ENCODE peak calls at places on chromosomes 11 and 22, in six cellular contexts. P is testis, S is Peyer's patch, N is tibial nerve, Z is breast epithelium, X is sigmoid colon. U is an unnamed sample.

GRCh38 chr11:10414659-10415058 is 40.4 kb upstream of the AMPD3 start:
- DNase-seq in P (peak; percentile 35), S (no peak), N (peak; percentile 26), Z (no peak), X (peak; percentile 80), U (peak; percentile 10)

GRCh38 chr11:72007089-72007476 is 8.4 kb downstream of the IL18BP start:
- DNase-seq in P (no peak), S (no peak), N (no peak), Z (no peak), X (peak; percentile 59), U (no peak)

GRCh38 chr11:95156916-95157568 is 67.4 kb downstream of the ENDOD1 start:
- DNase-seq in P (peak; percentile 68), S (no peak), N (no peak), Z (peak; percentile 72), X (peak; percentile 84), U (no peak)

GRCh38 chr22:49009359-49010063 is 818.2 kb downstream of the BRD1 start:
- DNase-seq in P (peak; percentile 3), S (no peak), N (no peak), Z (no peak), X (no peak), U (no peak)

GRCh38 chr11:61429346-61429690 is 457 bp downstream of the CPSF7 start:
- DNase-seq in P (peak; percentile 81), S (no peak), N (peak; percentile 28), Z (peak; percentile 32), X (peak; percentile 75), U (peak; percentile 87)

GRCh38 chr11:126332221-126332711 is 23.2 kb upstream of the ST3GAL4 start:
- DNase-seq in P (peak; percentile 86), S (peak; percentile 50), N (peak; percentile 58), Z (no peak), X (no peak), U (peak; percentile 82)

GRCh38 chr22:27086728-27087450 is 429.5 kb downstream of the MIAT start:
- DNase-seq in P (no peak), S (no peak), N (no peak), Z (no peak), X (no peak), U (no peak)

GRCh38 chr22:37931893-37932389 is 21.5 kb downstream of the C22orf23 start:
- DNase-seq in P (peak; percentile 75), S (no peak), N (no peak), Z (no peak), X (no peak), U (peak; percentile 32)

GRCh38 chr11:83092488-83093384 is 21.0 kb upstream of the RAB30 start:
- DNase-seq in P (no peak), S (peak; percentile 76), N (no peak), Z (peak; percentile 49), X (no peak), U (peak; percentile 59)

GRCh38 chr11:76637491-76638266 is 32.9 kb downstream of the LRRC32 start:
- DNase-seq in P (no peak), S (peak; percentile 52), N (peak; percentile 53), Z (no peak), X (peak; percentile 74), U (no peak)

GRCh38 chr22:46013460-46014416 is 36.8 kb upstream of the WNT7B start:
- DNase-seq in P (peak; percentile 94), S (peak; percentile 96), N (peak; percentile 91), Z (peak; percentile 91), X (peak; percentile 98), U (peak; percentile 83)
- TF ChIP-seq POLR2A in P (peak; percentile 12), S (peak; percentile 72), N (peak; percentile 49), Z (peak; percentile 12), X (peak; percentile 71), U (peak; percentile 70)

GRCh38 chr11:73375830-73376167 is 400 bp upstream of the RELT start:
- DNase-seq in P (no peak), S (no peak), N (no peak), Z (no peak), X (no peak), U (no peak)

GRCh38 chr11:73376168-73376802 is at the start of gene RELT:
- DNase-seq in P (peak; percentile 87), S (peak; percentile 94), N (peak; percentile 63), Z (peak; percentile 73), X (peak; percentile 93), U (peak; percentile 97)

GRCh38 chr11:73374130-73374529 is 2.1 kb upstream of the RELT start:
- DNase-seq in P (no peak), S (no peak), N (no peak), Z (no peak), X (no peak), U (no peak)

GRCh38 chr11:73379189-73379880 is 3.1 kb downstream of the RELT start:
- DNase-seq in P (no peak), S (no peak), N (no peak), Z (peak; percentile 72), X (no peak), U (peak; percentile 65)

DNA sequence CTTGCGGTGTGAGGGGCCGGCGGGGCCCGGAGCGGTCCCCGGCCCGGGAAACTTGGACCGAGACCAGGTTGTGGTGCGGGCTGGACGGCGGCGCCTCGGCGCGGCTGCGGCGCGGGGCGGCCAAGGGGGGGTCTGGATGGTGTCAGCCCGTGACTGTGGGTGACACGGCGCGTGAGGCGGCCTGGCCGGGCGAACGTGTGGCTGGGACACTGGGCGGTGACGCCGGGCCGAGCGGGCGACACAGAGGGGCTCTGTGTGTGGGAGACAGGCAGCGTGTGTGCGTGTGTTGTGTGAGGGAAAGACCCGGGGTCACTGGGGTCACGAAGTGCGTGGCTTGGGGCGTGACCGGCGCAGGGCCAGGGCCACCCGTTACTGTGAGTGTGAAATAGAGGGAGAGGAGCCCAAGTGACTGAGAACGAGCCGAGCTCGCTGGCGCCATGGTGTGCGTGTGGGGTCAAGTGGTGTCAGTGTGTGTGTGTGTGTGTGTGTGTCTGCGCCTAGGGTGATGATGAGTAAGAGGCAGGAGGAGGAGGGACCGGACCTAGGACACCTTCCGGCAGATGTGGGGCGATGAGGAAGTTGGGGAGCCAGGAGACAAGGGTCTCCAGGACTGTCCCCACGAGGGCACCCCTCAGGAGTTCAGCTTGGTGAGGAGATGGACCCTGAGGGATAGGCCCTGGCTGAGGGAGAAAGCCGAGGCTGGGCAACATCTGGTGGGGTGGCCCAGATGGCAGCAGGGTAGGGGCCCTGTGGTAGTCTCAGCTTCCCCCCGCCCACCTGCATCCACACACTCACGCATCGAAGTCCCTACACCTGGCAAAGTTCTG is 817 bp downstream of the RELT start:
- DNase-seq in P (peak; percentile 55), S (peak; percentile 68), N (peak; percentile 62), Z (peak; percentile 55), X (peak; percentile 78), U (peak; percentile 84)
- TF ChIP-seq POLR2A in P (no peak), S (peak; percentile 21), N (peak; percentile 19), Z (no peak), X (no peak), U (no peak)

GRCh38 chr11:122157540-122158173 is 41.6 kb upstream of the BLID start:
- DNase-seq in P (no peak), S (no peak), N (no peak), Z (no peak), X (no peak), U (no peak)
- TF ChIP-seq POLR2A in P (no peak), S (no peak), N (no peak), Z (no peak), X (no peak), U (no peak)

DNA sequence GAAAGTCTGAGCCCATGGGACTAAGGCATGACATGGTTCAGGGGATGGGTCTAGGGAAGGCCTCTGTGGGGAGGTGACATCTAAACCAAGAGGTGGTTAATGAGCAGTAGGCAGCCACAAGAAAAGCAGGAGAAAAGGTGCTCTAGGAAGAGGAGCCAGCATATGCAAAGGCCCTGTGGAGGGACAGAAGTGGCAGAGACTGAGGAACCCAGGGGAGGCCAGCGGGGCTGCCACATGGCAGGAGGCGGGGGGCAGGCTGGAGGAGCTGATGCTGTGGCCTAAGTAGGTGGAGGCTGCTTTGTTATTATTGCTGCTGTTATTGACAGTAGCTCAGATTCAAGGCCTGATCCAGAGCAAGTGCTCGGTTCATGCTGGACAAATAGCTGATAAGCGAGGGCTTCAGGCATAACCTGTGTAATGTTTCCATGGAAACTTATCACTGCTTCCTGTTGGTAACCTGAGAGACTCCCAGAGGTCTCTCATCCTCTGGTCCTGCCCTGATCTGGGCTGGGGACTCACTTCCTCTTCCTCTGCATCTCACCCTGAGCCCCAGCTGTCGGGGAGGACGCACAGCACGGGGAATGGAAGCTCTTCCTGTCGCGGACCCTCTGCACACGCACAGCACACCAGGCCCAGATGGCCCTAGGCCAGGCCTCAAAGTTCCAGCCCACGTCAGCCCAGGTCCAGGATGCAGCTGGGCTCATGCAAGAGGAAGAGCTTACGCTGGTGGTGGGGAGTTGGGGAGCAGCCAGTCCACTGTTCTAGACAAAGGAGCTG is 75.2 kb upstream of the TP53I11 start:
- DNase-seq in P (peak; percentile 25), S (no peak), N (peak; percentile 31), Z (no peak), X (peak; percentile 77), U (no peak)
- TF ChIP-seq POLR2A in P (no peak), S (no peak), N (no peak), Z (no peak), X (no peak), U (no peak)

DNA sequence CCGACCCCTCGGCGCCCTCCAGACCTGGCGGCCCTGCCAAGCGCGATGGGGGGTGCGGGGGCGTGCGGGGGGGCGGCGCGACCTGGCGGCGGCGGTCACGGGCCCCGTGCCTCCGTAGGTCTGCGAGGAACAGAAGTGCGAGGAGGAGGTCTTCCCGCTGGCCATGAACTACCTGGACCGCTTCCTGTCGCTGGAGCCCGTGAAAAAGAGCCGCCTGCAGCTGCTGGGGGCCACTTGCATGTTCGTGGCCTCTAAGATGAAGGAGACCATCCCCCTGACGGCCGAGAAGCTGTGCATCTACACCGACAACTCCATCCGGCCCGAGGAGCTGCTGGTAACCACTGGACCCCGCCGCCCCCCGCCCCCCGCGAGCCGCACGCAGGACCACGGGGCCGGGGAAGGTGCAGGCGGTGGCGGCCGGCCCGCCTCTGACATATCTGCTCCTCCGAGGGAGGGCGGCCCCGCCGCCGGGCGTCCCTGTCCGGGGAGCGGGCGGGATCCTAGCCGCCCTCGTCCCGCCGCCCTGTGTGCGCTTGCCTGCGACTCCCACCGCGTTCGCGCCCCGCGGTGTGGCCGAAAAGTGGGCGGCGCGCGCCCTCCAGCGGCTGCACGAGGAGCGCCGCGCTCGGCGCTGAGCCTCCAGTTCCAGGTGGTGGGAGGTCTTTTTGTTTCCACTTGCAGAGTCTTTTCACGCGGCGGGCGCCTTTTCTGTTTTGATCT is 2.1 kb downstream of the CCND1 start:
- DNase-seq in P (peak; percentile 81), S (peak; percentile 88), N (peak; percentile 56), Z (peak; percentile 71), X (peak; percentile 86), U (peak; percentile 76)
- TF ChIP-seq POLR2A in P (no peak), S (no peak), N (no peak), Z (no peak), X (no peak), U (no peak)

GRCh38 chr11:66287256-66288137 is 1.4 kb downstream of the YIF1A start:
- DNase-seq in P (no peak), S (no peak), N (no peak), Z (no peak), X (no peak), U (no peak)
- TF ChIP-seq POLR2A in P (no peak), S (no peak), N (no peak), Z (no peak), X (no peak), U (no peak)

U was measured in erythroblast.